ENCODE peak calls at places on chromosome 22, in seven cellular contexts. C, G, K, Y, X, U and J are unnamed samples.

GRCh38 chr22:21047035-21047661 is 1.4 kb downstream of the LRRC74B start:
- DNase-seq in C (no peak), G (no peak), K (no peak), Y (no peak), X (no peak), U (no peak), J (no peak)

GRCh38 chr22:41256254-41256897 is 15.6 kb upstream of the CHADL start:
- DNase-seq in C (no peak), G (no peak), K (no peak), Y (no peak), X (no peak), U (no peak), J (peak; percentile 58)

GRCh38 chr22:48099251-48099650 is 1336.8 kb downstream of the TBC1D22A start:
- DNase-seq in C (no peak), G (no peak), K (no peak), Y (no peak), X (no peak), U (no peak), J (no peak)

GRCh38 chr22:19292262-19293230 is 1.0 kb upstream of the CLTCL1 start:
- DNase-seq in C (no peak), G (no peak), K (no peak), Y (peak; percentile 47), X (no peak), U (no peak), J (no peak)

GRCh38 chr22:48744967-48745841 is 1082.5 kb downstream of the BRD1 start:
- DNase-seq in C (peak; percentile 35), G (no peak), K (no peak), Y (no peak), X (no peak), U (no peak), J (no peak)

GRCh38 chr22:50184004-50184461 is 1.7 kb upstream of the TRABD start:
- DNase-seq in C (no peak), G (no peak), K (no peak), Y (no peak), X (no peak), U (peak; percentile 55), J (peak; percentile 72)

GRCh38 chr22:29890760-29891159 is 7.8 kb downstream of the MTMR3 start:
- DNase-seq in C (no peak), G (no peak), K (no peak), Y (no peak), X (no peak), U (peak; percentile 44), J (no peak)

GRCh38 chr22:36395922-36396321 is 8.2 kb upstream of the MYH9 start:
- DNase-seq in C (no peak), G (no peak), K (no peak), Y (no peak), X (peak; percentile 52), U (peak; percentile 34), J (no peak)

GRCh38 chr22:19244600-19245352 is 46.7 kb downstream of the CLTCL1 start:
- DNase-seq in C (no peak), G (no peak), K (no peak), Y (peak; percentile 48), X (no peak), U (no peak), J (no peak)

GRCh38 chr22:26170795-26171194 is 1.5 kb downstream of the SEZ6L start:
- DNase-seq in C (peak; percentile 90), G (no peak), K (no peak), Y (peak; percentile 26), X (peak; percentile 62), U (no peak), J (no peak)

GRCh38 chr22:27962268-27963191 is 43.5 kb upstream of the PITPNB start:
- DNase-seq in C (no peak), G (no peak), K (no peak), Y (no peak), X (no peak), U (no peak), J (no peak)

GRCh38 chr22:19958083-19959042 is 16.7 kb upstream of the TXNRD2 start:
- DNase-seq in C (no peak), G (no peak), K (no peak), Y (no peak), X (no peak), U (no peak), J (no peak)

GRCh38 chr22:47591709-47592108 is 829.3 kb downstream of the TBC1D22A start:
- DNase-seq in C (no peak), G (no peak), K (no peak), Y (no peak), X (no peak), U (no peak), J (no peak)

GRCh38 chr22:27123880-27124279 is 466.5 kb downstream of the MIAT start:
- DNase-seq in C (no peak), G (no peak), K (no peak), Y (no peak), X (no peak), U (no peak), J (no peak)

GRCh38 chr22:21020802-21021429 is 6.0 kb downstream of the P2RX6 start:
- DNase-seq in C (peak; percentile 73), G (no peak), K (no peak), Y (peak; percentile 95), X (peak; percentile 71), U (no peak), J (peak; percentile 37)

GRCh38 chr22:19195796-19196731 is 17.5 kb upstream of the SLC25A1 start:
- DNase-seq in C (no peak), G (no peak), K (no peak), Y (peak; percentile 73), X (no peak), U (no peak), J (no peak)

GRCh38 chr22:34877506-34877905 is 188.5 kb upstream of the ISX start:
- DNase-seq in C (no peak), G (no peak), K (no peak), Y (no peak), X (no peak), U (no peak), J (no peak)

GRCh38 chr22:35838849-35839646 is 121.4 kb downstream of the APOL5 start:
- DNase-seq in C (no peak), G (peak; percentile 24), K (no peak), Y (no peak), X (no peak), U (peak; percentile 45), J (no peak)

GRCh38 chr22:25359601-25360261 is 140.3 kb downstream of the CRYBB2 start:
- DNase-seq in C (no peak), G (no peak), K (no peak), Y (no peak), X (no peak), U (no peak), J (no peak)

GRCh38 chr22:48804811-48805301 is 1022.8 kb downstream of the BRD1 start:
- DNase-seq in C (no peak), G (no peak), K (no peak), Y (no peak), X (no peak), U (no peak), J (no peak)

GRCh38 chr22:41498322-41498721 is 29.4 kb downstream of the ACO2 start:
- DNase-seq in C (no peak), G (no peak), K (no peak), Y (no peak), X (no peak), U (no peak), J (no peak)

GRCh38 chr22:28006271-28006670 is 87.2 kb upstream of the PITPNB start:
- DNase-seq in C (no peak), G (no peak), K (no peak), Y (no peak), X (no peak), U (no peak), J (no peak)

GRCh38 chr22:41940853-41941765 is 5.8 kb downstream of the CENPM start:
- DNase-seq in C (peak; percentile 95), G (no peak), K (no peak), Y (peak; percentile 66), X (peak; percentile 78), U (peak; percentile 66), J (peak; percentile 78)

DNA sequence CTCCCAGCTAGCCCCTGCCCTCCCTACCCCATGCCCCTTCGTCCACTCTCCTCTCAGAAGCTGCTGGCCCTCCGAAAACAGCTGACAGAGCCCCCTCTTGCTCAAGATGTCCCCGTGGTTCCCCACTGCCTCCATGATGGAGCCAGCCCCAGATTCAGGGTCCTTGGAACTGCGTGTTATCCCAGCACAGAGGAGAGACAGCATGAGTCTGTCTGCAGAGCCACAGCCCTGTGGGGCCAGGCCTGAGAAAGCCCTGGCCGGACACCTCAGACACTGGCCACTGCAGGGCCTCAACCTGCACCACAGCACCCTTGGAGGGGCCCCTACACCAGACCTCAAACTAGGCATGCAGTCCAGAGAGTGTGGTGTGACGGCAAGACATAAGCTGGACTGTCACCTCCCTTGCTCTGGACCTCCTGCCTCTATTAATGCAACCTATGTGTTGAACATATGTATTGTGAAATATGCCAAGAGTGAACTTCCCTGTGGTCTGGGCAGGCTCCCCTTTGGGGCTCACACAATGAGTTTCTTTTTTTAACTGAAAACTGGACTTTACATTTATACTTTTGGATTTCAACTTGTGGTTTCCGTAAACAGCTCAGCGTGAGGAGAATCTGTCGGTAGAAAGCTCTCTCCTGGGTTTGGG is 9.6 kb downstream of the PNPLA5 start:
- DNase-seq in C (no peak), G (no peak), K (no peak), Y (no peak), X (no peak), U (no peak), J (no peak)
- TF ChIP-seq JUND in C (no peak), G (no peak), K (no peak), Y (no peak), X (no peak), U (no peak), J (no peak)

DNA sequence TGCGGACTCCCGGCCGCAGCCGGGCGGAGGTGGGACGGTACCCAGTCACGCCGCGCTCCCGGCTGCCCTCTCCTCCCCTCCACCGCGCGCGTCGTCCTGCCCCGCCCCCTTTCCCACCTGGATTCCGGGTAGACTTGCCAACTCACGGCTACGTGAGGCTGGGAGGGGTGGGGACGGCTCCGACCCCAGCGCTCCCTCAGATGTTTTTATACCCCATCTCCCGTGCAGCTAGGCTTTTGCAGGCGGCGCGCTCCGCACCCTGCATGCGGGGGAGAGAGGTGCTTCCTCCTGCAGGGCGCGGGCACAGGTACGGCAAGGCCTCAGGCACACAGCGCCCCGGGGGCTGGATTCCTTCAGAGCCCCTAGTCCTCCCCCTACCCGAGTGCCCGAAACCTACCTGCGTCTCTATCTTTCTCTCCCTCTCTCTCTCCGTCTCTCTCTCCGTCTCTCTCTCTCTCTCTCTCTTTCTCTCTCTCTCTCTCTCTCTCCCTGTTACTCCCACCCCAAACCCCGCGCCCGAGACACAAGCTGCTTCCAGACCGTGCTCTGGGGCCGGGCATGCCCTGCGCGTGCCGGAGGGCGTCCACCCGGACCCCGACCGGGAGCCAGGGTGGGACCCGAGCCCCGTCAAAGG is 1.9 kb downstream of the PDGFB start:
- DNase-seq in C (peak; percentile 86), G (no peak), K (no peak), Y (no peak), X (no peak), U (peak; percentile 60), J (peak; percentile 78)
- TF ChIP-seq JUND in C (peak; percentile 62), G (no peak), K (no peak), Y (no peak), X (no peak), U (peak; percentile 41), J (no peak)

DNA sequence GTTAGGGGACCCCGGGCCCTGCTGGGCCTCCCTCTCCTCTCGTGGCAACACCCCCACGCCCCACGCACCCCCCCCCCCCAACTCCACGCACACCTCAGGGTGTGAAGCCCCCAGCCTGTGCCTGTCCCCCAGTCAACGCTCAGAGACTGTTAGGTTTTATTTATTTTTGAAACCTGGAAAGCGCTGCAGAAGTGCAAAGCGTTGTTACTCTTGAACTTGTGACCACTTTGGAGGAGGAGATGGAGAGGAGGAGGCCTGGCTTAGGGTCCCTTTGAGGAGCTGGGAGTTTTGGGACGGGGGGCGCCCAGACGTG is 929 bp downstream of the PIK3IP1 start:
- DNase-seq in C (no peak), G (no peak), K (no peak), Y (no peak), X (no peak), U (no peak), J (no peak)
- TF ChIP-seq JUND in C (no peak), G (no peak), K (no peak), Y (no peak), X (no peak), U (no peak), J (no peak)

GRCh38 chr22:45602824-45603301 is 68.8 kb upstream of the ATXN10 start:
- DNase-seq in C (peak; percentile 73), G (peak; percentile 80), K (no peak), Y (peak; percentile 89), X (peak; percentile 91), U (peak; percentile 24), J (no peak)
- TF ChIP-seq JUND in C (no peak), G (no peak), K (no peak), Y (no peak), X (no peak), U (no peak), J (no peak)